ENCODE peak calls at places on chromosomes 16 and 17, in four cellular contexts. One of them, this sample, is unnamed.

GRCh38 chr17:47978324-47978723 is 7.4 kb downstream of the CDK5RAP3 start:
- DNase-seq in activated T-helper 9 cell treated with anti-CD3 and anti-CD28 coated beads, Interleukin-2, amount 50 U/mL, for 16 hours: peak
- DNase-seq in stimulated activated naive CD4-positive, alpha-beta T cell: peak
- DNase-seq in mesenteric fat pad: no peak
- DNase-seq in this sample: peak

GRCh38 chr16:35642322-35642835 is 2183.0 kb downstream of the TP53TG3F start:
- DNase-seq in stimulated activated naive CD4-positive, alpha-beta T cell: no peak
- DNase-seq in activated T-helper 9 cell treated with anti-CD3 and anti-CD28 coated beads, Interleukin-2, amount 50 U/mL, for 16 hours: no peak
- DNase-seq in mesenteric fat pad: no peak
- DNase-seq in this sample: no peak

GRCh38 chr16:80540516-80541305 is at the start of gene DYNLRB2:
- DNase-seq in activated T-helper 9 cell treated with anti-CD3 and anti-CD28 coated beads, Interleukin-2, amount 50 U/mL, for 16 hours: peak
- DNase-seq in mesenteric fat pad: peak
- DNase-seq in stimulated activated naive CD4-positive, alpha-beta T cell: peak
- DNase-seq in this sample: peak

GRCh38 chr17:40427002-40427491 is 9.4 kb upstream of the TOP2A start:
- DNase-seq in stimulated activated naive CD4-positive, alpha-beta T cell: peak
- DNase-seq in activated T-helper 9 cell treated with anti-CD3 and anti-CD28 coated beads, Interleukin-2, amount 50 U/mL, for 16 hours: no peak
- DNase-seq in mesenteric fat pad: no peak
- DNase-seq in this sample: no peak

GRCh38 chr16:85943702-85944101 is 44.7 kb downstream of the IRF8 start:
- DNase-seq in activated T-helper 9 cell treated with anti-CD3 and anti-CD28 coated beads, Interleukin-2, amount 50 U/mL, for 16 hours: no peak
- DNase-seq in mesenteric fat pad: no peak
- DNase-seq in stimulated activated naive CD4-positive, alpha-beta T cell: no peak
- DNase-seq in this sample: no peak

GRCh38 chr16:75012380-75013081 is 13.7 kb downstream of the ZNRF1 start:
- DNase-seq in activated T-helper 9 cell treated with anti-CD3 and anti-CD28 coated beads, Interleukin-2, amount 50 U/mL, for 16 hours: no peak
- DNase-seq in stimulated activated naive CD4-positive, alpha-beta T cell: no peak
- DNase-seq in mesenteric fat pad: no peak
- DNase-seq in this sample: no peak

GRCh38 chr16:11063432-11064201 is 119.3 kb downstream of the CLEC16A start:
- DNase-seq in activated T-helper 9 cell treated with anti-CD3 and anti-CD28 coated beads, Interleukin-2, amount 50 U/mL, for 16 hours: no peak
- DNase-seq in mesenteric fat pad: peak
- DNase-seq in stimulated activated naive CD4-positive, alpha-beta T cell: no peak
- DNase-seq in this sample: no peak

GRCh38 chr17:52157603-52158449 is 688 bp downstream of the CA10 start:
- DNase-seq in activated T-helper 9 cell treated with anti-CD3 and anti-CD28 coated beads, Interleukin-2, amount 50 U/mL, for 16 hours: no peak
- DNase-seq in stimulated activated naive CD4-positive, alpha-beta T cell: no peak
- DNase-seq in mesenteric fat pad: no peak
- DNase-seq in this sample: no peak

GRCh38 chr17:65220732-65221131 is 83.6 kb downstream of the RGS9 start:
- DNase-seq in mesenteric fat pad: no peak
- DNase-seq in activated T-helper 9 cell treated with anti-CD3 and anti-CD28 coated beads, Interleukin-2, amount 50 U/mL, for 16 hours: no peak
- DNase-seq in stimulated activated naive CD4-positive, alpha-beta T cell: no peak
- DNase-seq in this sample: no peak

GRCh38 chr17:76940738-76941350 is 72.6 kb downstream of the MGAT5B start:
- DNase-seq in activated T-helper 9 cell treated with anti-CD3 and anti-CD28 coated beads, Interleukin-2, amount 50 U/mL, for 16 hours: no peak
- DNase-seq in stimulated activated naive CD4-positive, alpha-beta T cell: no peak
- DNase-seq in mesenteric fat pad: no peak
- DNase-seq in this sample: no peak

GRCh38 chr16:6131526-6132050 is 1034.0 kb upstream of the EEF2KMT start:
- DNase-seq in mesenteric fat pad: no peak
- DNase-seq in activated T-helper 9 cell treated with anti-CD3 and anti-CD28 coated beads, Interleukin-2, amount 50 U/mL, for 16 hours: no peak
- DNase-seq in stimulated activated naive CD4-positive, alpha-beta T cell: no peak
- DNase-seq in this sample: no peak

GRCh38 chr17:556431-556995 is 158.1 kb downstream of the VPS53 start:
- DNase-seq in mesenteric fat pad: no peak
- DNase-seq in stimulated activated naive CD4-positive, alpha-beta T cell: no peak
- DNase-seq in activated T-helper 9 cell treated with anti-CD3 and anti-CD28 coated beads, Interleukin-2, amount 50 U/mL, for 16 hours: no peak
- DNase-seq in this sample: no peak

GRCh38 chr17:60513014-60513413 is 13.0 kb downstream of the APPBP2 start:
- DNase-seq in activated T-helper 9 cell treated with anti-CD3 and anti-CD28 coated beads, Interleukin-2, amount 50 U/mL, for 16 hours: no peak
- DNase-seq in mesenteric fat pad: no peak
- DNase-seq in stimulated activated naive CD4-positive, alpha-beta T cell: no peak
- DNase-seq in this sample: no peak

GRCh38 chr16:23567602-23568001 is 10.1 kb downstream of the UBFD1 start:
- DNase-seq in mesenteric fat pad: no peak
- DNase-seq in activated T-helper 9 cell treated with anti-CD3 and anti-CD28 coated beads, Interleukin-2, amount 50 U/mL, for 16 hours: no peak
- DNase-seq in stimulated activated naive CD4-positive, alpha-beta T cell: no peak
- DNase-seq in this sample: no peak

GRCh38 chr16:55297062-55297909 is 26.7 kb upstream of the IRX6 start:
- DNase-seq in mesenteric fat pad: no peak
- DNase-seq in activated T-helper 9 cell treated with anti-CD3 and anti-CD28 coated beads, Interleukin-2, amount 50 U/mL, for 16 hours: no peak
- DNase-seq in stimulated activated naive CD4-positive, alpha-beta T cell: no peak
- DNase-seq in this sample: no peak

GRCh38 chr17:62572488-62573469 is 54.7 kb upstream of the MRC2 start:
- DNase-seq in activated T-helper 9 cell treated with anti-CD3 and anti-CD28 coated beads, Interleukin-2, amount 50 U/mL, for 16 hours: no peak
- DNase-seq in stimulated activated naive CD4-positive, alpha-beta T cell: no peak
- DNase-seq in mesenteric fat pad: no peak
- DNase-seq in this sample: no peak

GRCh38 chr16:73214825-73215481 is 167.0 kb upstream of the ZFHX3 start:
- DNase-seq in activated T-helper 9 cell treated with anti-CD3 and anti-CD28 coated beads, Interleukin-2, amount 50 U/mL, for 16 hours: no peak
- DNase-seq in stimulated activated naive CD4-positive, alpha-beta T cell: no peak
- DNase-seq in mesenteric fat pad: no peak
- DNase-seq in this sample: no peak

GRCh38 chr16:82793550-82794244 is 166.9 kb downstream of the CDH13 start:
- DNase-seq in mesenteric fat pad: no peak
- DNase-seq in stimulated activated naive CD4-positive, alpha-beta T cell: no peak
- DNase-seq in activated T-helper 9 cell treated with anti-CD3 and anti-CD28 coated beads, Interleukin-2, amount 50 U/mL, for 16 hours: no peak
- DNase-seq in this sample: no peak

GRCh38 chr17:17683710-17684365 is 2.6 kb downstream of the RAI1 start:
- DNase-seq in mesenteric fat pad: no peak
- DNase-seq in stimulated activated naive CD4-positive, alpha-beta T cell: no peak
- DNase-seq in activated T-helper 9 cell treated with anti-CD3 and anti-CD28 coated beads, Interleukin-2, amount 50 U/mL, for 16 hours: no peak
- DNase-seq in this sample: no peak

GRCh38 chr17:2547176-2547575 is 35.5 kb upstream of the METTL16 start:
- DNase-seq in stimulated activated naive CD4-positive, alpha-beta T cell: no peak
- DNase-seq in activated T-helper 9 cell treated with anti-CD3 and anti-CD28 coated beads, Interleukin-2, amount 50 U/mL, for 16 hours: no peak
- DNase-seq in mesenteric fat pad: no peak
- DNase-seq in this sample: no peak

GRCh38 chr16:67089101-67089500 is 20.6 kb upstream of the PHAF1 start:
- DNase-seq in stimulated activated naive CD4-positive, alpha-beta T cell: no peak
- DNase-seq in mesenteric fat pad: no peak
- DNase-seq in activated T-helper 9 cell treated with anti-CD3 and anti-CD28 coated beads, Interleukin-2, amount 50 U/mL, for 16 hours: no peak
- DNase-seq in this sample: no peak

GRCh38 chr16:63876096-63876495 is 1245.8 kb downstream of the CDH11 start:
- DNase-seq in mesenteric fat pad: no peak
- DNase-seq in stimulated activated naive CD4-positive, alpha-beta T cell: no peak
- DNase-seq in activated T-helper 9 cell treated with anti-CD3 and anti-CD28 coated beads, Interleukin-2, amount 50 U/mL, for 16 hours: no peak
- DNase-seq in this sample: no peak

GRCh38 chr17:50533720-50534148 is 1.2 kb downstream of the EPN3 start:
- DNase-seq in mesenteric fat pad: no peak
- DNase-seq in stimulated activated naive CD4-positive, alpha-beta T cell: no peak
- DNase-seq in activated T-helper 9 cell treated with anti-CD3 and anti-CD28 coated beads, Interleukin-2, amount 50 U/mL, for 16 hours: no peak
- DNase-seq in this sample: no peak

GRCh38 chr16:88315543-88316105 is 67.1 kb upstream of the ZNF469 start:
- DNase-seq in mesenteric fat pad: no peak
- DNase-seq in stimulated activated naive CD4-positive, alpha-beta T cell: no peak
- DNase-seq in activated T-helper 9 cell treated with anti-CD3 and anti-CD28 coated beads, Interleukin-2, amount 50 U/mL, for 16 hours: no peak
- DNase-seq in this sample: no peak

GRCh38 chr17:83145358-83145738 is 65.9 kb downstream of the METRNL start:
- DNase-seq in mesenteric fat pad: no peak
- DNase-seq in activated T-helper 9 cell treated with anti-CD3 and anti-CD28 coated beads, Interleukin-2, amount 50 U/mL, for 16 hours: no peak
- DNase-seq in stimulated activated naive CD4-positive, alpha-beta T cell: no peak
- DNase-seq in this sample: no peak

GRCh38 chr17:72308744-72309395 is 188.1 kb downstream of the SOX9 start:
- DNase-seq in mesenteric fat pad: no peak
- DNase-seq in stimulated activated naive CD4-positive, alpha-beta T cell: no peak
- DNase-seq in activated T-helper 9 cell treated with anti-CD3 and anti-CD28 coated beads, Interleukin-2, amount 50 U/mL, for 16 hours: no peak
- DNase-seq in this sample: no peak

GRCh38 chr17:59423137-59423703 is 91.8 kb downstream of the YPEL2 start:
- DNase-seq in stimulated activated naive CD4-positive, alpha-beta T cell: no peak
- DNase-seq in activated T-helper 9 cell treated with anti-CD3 and anti-CD28 coated beads, Interleukin-2, amount 50 U/mL, for 16 hours: no peak
- DNase-seq in mesenteric fat pad: no peak
- DNase-seq in this sample: no peak

GRCh38 chr17:81221842-81222619 is 734 bp downstream of the CEP131 start:
- DNase-seq in activated T-helper 9 cell treated with anti-CD3 and anti-CD28 coated beads, Interleukin-2, amount 50 U/mL, for 16 hours: no peak
- DNase-seq in stimulated activated naive CD4-positive, alpha-beta T cell: no peak
- DNase-seq in mesenteric fat pad: no peak
- DNase-seq in this sample: no peak

GRCh38 chr16:9260665-9261064 is 169.2 kb downstream of the HAPSTR1 start:
- DNase-seq in mesenteric fat pad: no peak
- DNase-seq in activated T-helper 9 cell treated with anti-CD3 and anti-CD28 coated beads, Interleukin-2, amount 50 U/mL, for 16 hours: no peak
- DNase-seq in stimulated activated naive CD4-positive, alpha-beta T cell: no peak
- DNase-seq in this sample: no peak

GRCh38 chr16:67129422-67129821 is 19.7 kb downstream of the PHAF1 start:
- DNase-seq in mesenteric fat pad: no peak
- DNase-seq in activated T-helper 9 cell treated with anti-CD3 and anti-CD28 coated beads, Interleukin-2, amount 50 U/mL, for 16 hours: no peak
- DNase-seq in stimulated activated naive CD4-positive, alpha-beta T cell: no peak
- DNase-seq in this sample: no peak

GRCh38 chr16:67395458-67396158 is 2.3 kb upstream of the TPPP3 start:
- DNase-seq in activated T-helper 9 cell treated with anti-CD3 and anti-CD28 coated beads, Interleukin-2, amount 50 U/mL, for 16 hours: no peak
- DNase-seq in mesenteric fat pad: no peak
- DNase-seq in stimulated activated naive CD4-positive, alpha-beta T cell: no peak
- DNase-seq in this sample: no peak

GRCh38 chr17:39527220-39527813 is 66.0 kb downstream of the CDK12 start:
- DNase-seq in stimulated activated naive CD4-positive, alpha-beta T cell: peak
- DNase-seq in activated T-helper 9 cell treated with anti-CD3 and anti-CD28 coated beads, Interleukin-2, amount 50 U/mL, for 16 hours: no peak
- DNase-seq in mesenteric fat pad: no peak
- DNase-seq in this sample: no peak

GRCh38 chr17:5501725-5502124 is 15.4 kb downstream of the MIS12 start:
- DNase-seq in activated T-helper 9 cell treated with anti-CD3 and anti-CD28 coated beads, Interleukin-2, amount 50 U/mL, for 16 hours: no peak
- DNase-seq in mesenteric fat pad: no peak
- DNase-seq in stimulated activated naive CD4-positive, alpha-beta T cell: no peak
- DNase-seq in this sample: no peak

GRCh38 chr17:41325126-41325525 is 9.6 kb upstream of the KRTAP17-1 start:
- DNase-seq in mesenteric fat pad: no peak
- DNase-seq in stimulated activated naive CD4-positive, alpha-beta T cell: no peak
- DNase-seq in activated T-helper 9 cell treated with anti-CD3 and anti-CD28 coated beads, Interleukin-2, amount 50 U/mL, for 16 hours: no peak
- DNase-seq in this sample: no peak

GRCh38 chr17:75130632-75131277 is 787 bp downstream of the NT5C start:
- DNase-seq in stimulated activated naive CD4-positive, alpha-beta T cell: peak
- DNase-seq in activated T-helper 9 cell treated with anti-CD3 and anti-CD28 coated beads, Interleukin-2, amount 50 U/mL, for 16 hours: no peak
- DNase-seq in mesenteric fat pad: no peak
- DNase-seq in this sample: no peak

GRCh38 chr16:73056383-73056782 is 8.5 kb upstream of the ZFHX3 start:
- DNase-seq in stimulated activated naive CD4-positive, alpha-beta T cell: no peak
- DNase-seq in activated T-helper 9 cell treated with anti-CD3 and anti-CD28 coated beads, Interleukin-2, amount 50 U/mL, for 16 hours: no peak
- DNase-seq in mesenteric fat pad: no peak
- DNase-seq in this sample: no peak

GRCh38 chr16:55408656-55409055 is 70.3 kb upstream of the MMP2 start:
- DNase-seq in mesenteric fat pad: no peak
- DNase-seq in activated T-helper 9 cell treated with anti-CD3 and anti-CD28 coated beads, Interleukin-2, amount 50 U/mL, for 16 hours: no peak
- DNase-seq in stimulated activated naive CD4-positive, alpha-beta T cell: no peak
- DNase-seq in this sample: no peak